ENCODE peak calls at places on chromosome 19, in seven cellular contexts. W is left lung, T is cardiac muscle cell, Y is endodermal cell, H is GM23338, D is endothelial cell, A is heart left ventricle. O is an unnamed sample.

GRCh38 chr19:46984077-46985010 is 35.3 kb upstream of the NPAS1 start:
- DNase-seq in W (no peak), T (peak), Y (no peak), H (no peak), D (no peak), A (peak), O (no peak)

GRCh38 chr19:54179921-54180452 is 7.0 kb upstream of the TMC4 start:
- DNase-seq in W (peak), T (peak), Y (peak), H (peak), D (peak), A (no peak), O (no peak)

GRCh38 chr19:23304238-23304637 is 54.0 kb upstream of the ZNF724 start:
- DNase-seq in W (no peak), T (no peak), Y (no peak), H (no peak), D (no peak), A (no peak), O (no peak)

GRCh38 chr19:18500820-18501219 is 21.1 kb downstream of the ELL start:
- DNase-seq in W (no peak), T (no peak), Y (no peak), H (no peak), D (no peak), A (peak), O (no peak)

GRCh38 chr19:54427586-54427985 is 12.3 kb downstream of the TTYH1 start:
- DNase-seq in W (no peak), T (no peak), Y (no peak), H (no peak), D (no peak), A (no peak), O (no peak)

GRCh38 chr19:27774827-27775226 is 1438.1 kb downstream of the UQCRFS1 start:
- DNase-seq in W (no peak), T (no peak), Y (peak), H (peak), D (no peak), A (no peak), O (no peak)

GRCh38 chr19:15318241-15318691 is 14.1 kb downstream of the BRD4 start:
- DNase-seq in W (no peak), T (no peak), Y (no peak), H (no peak), D (no peak), A (no peak), O (no peak)

GRCh38 chr19:54211214-54211613 is 10.6 kb downstream of the RPS9 start:
- DNase-seq in W (no peak), T (no peak), Y (no peak), H (no peak), D (no peak), A (no peak), O (no peak)

GRCh38 chr19:40357655-40358054 is 9.2 kb downstream of the PLD3 start:
- DNase-seq in W (no peak), T (no peak), Y (no peak), H (no peak), D (no peak), A (no peak), O (no peak)

GRCh38 chr19:932647-933552 is 7.1 kb downstream of the ARID3A start:
- DNase-seq in W (peak), T (peak), Y (peak), H (peak), D (peak), A (peak), O (no peak)

GRCh38 chr19:531753-532571 is at the start of gene CDC34:
- DNase-seq in W (no peak), T (no peak), Y (peak), H (no peak), D (no peak), A (no peak), O (no peak)

GRCh38 chr19:55289117-55289796 is 5.5 kb downstream of the BRSK1 start:
- DNase-seq in W (no peak), T (peak), Y (no peak), H (no peak), D (no peak), A (no peak), O (no peak)

GRCh38 chr19:54955356-54955755 is 8.0 kb upstream of the NLRP7 start:
- DNase-seq in W (no peak), T (no peak), Y (no peak), H (no peak), D (no peak), A (no peak), O (no peak)

GRCh38 chr19:13053761-13054604 is 48.7 kb downstream of the LYL1 start:
- DNase-seq in W (peak), T (peak), Y (peak), H (peak), D (peak), A (peak), O (no peak)

GRCh38 chr19:53942001-53942786 is 20.5 kb upstream of the CACNG8 start:
- DNase-seq in W (no peak), T (no peak), Y (peak), H (peak), D (peak), A (no peak), O (no peak)

GRCh38 chr19:7578127-7578526 is 17.5 kb upstream of the CAMSAP3 start:
- DNase-seq in W (no peak), T (no peak), Y (no peak), H (peak), D (no peak), A (no peak), O (no peak)
- TF ChIP-seq CTCF in W (no peak), T (no peak), Y (no peak), H (no peak), D (no peak), A (no peak), O (no peak)

DNA sequence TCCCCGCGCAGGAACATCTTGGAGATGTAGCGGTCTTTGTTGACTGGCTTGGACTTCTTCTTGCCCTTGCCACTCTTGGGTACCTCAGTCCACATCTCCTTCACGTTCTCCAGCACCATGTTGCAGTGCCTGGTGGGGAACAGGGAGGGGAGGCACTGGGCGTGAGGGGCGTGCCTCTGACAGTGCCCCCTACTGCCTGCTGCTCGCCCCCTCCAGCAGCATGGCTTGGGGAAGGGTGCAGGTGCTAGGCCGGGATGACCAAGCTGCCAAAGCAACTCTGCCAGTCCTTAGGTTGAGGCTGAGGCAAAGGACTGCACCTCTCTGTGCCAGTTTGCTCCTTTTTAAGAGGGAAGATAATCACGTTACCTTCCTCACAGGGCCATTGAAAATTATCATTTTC is 4.2 kb downstream of the SNRPD2 start:
- DNase-seq in W (no peak), T (no peak), Y (no peak), H (no peak), D (no peak), A (no peak), O (no peak)
- TF ChIP-seq CTCF in W (no peak), T (no peak), Y (no peak), H (peak), D (no peak), A (no peak), O (no peak)

DNA sequence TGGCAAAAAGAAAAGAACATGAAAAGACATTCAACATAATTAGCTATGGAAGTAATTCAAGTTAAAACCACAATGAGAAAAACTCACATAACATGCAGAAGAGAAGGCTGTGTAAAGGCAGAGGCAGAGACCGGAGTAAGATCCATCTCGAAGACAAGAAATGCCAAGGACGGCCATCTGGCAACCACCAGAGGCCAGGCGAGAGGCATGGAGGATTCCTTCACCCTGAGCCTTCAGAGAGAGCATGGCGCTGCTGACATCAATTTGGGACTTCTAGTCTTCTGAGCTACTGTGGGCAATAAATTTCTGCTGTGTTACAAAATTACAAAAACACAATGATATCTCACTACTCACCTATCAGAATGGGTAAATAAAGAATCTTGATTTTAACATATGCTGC is 381.0 kb downstream of the TSHZ3 start:
- DNase-seq in W (no peak), T (no peak), Y (peak), H (peak), D (no peak), A (no peak), O (no peak)
- TF ChIP-seq CTCF in W (no peak), T (no peak), Y (peak), H (peak), D (no peak), A (no peak), O (no peak)

DNA sequence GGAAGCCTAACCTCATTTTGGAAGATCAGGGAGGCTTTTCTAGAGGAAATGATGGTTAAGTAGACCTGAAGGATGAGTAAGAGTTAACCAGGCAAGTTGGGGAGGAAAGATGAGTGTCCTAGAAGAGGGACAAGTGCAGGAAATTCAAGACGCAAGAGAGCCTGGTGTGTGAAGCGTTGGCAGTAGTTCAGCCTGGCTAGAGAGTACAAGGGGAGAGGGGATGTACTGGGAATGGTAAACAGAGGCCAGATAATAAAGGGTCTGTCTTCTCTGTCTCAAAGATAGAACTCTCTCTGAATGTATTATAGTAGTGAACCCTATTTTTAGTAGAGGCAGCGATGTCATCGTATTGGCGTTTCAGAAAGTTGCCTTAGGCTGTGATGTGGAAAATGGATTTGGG is 9.7 kb downstream of the DPY19L3 start:
- DNase-seq in W (no peak), T (no peak), Y (no peak), H (no peak), D (no peak), A (no peak), O (no peak)
- TF ChIP-seq CTCF in W (no peak), T (no peak), Y (no peak), H (no peak), D (no peak), A (no peak), O (no peak)

GRCh38 chr19:6732803-6733337 is 4.5 kb downstream of the GPR108 start:
- DNase-seq in W (peak), T (no peak), Y (no peak), H (no peak), D (no peak), A (no peak), O (no peak)

GRCh38 chr19:6731822-6732221 is 5.6 kb downstream of the GPR108 start:
- DNase-seq in W (peak), T (no peak), Y (no peak), H (no peak), D (no peak), A (no peak), O (no peak)

GRCh38 chr19:6730153-6730804 is 7.1 kb downstream of the GPR108 start:
- DNase-seq in W (peak), T (no peak), Y (peak), H (peak), D (no peak), A (no peak), O (no peak)

GRCh38 chr19:6729573-6730152 is 7.7 kb downstream of the GPR108 start:
- DNase-seq in W (peak), T (no peak), Y (no peak), H (no peak), D (no peak), A (no peak), O (no peak)

DNA sequence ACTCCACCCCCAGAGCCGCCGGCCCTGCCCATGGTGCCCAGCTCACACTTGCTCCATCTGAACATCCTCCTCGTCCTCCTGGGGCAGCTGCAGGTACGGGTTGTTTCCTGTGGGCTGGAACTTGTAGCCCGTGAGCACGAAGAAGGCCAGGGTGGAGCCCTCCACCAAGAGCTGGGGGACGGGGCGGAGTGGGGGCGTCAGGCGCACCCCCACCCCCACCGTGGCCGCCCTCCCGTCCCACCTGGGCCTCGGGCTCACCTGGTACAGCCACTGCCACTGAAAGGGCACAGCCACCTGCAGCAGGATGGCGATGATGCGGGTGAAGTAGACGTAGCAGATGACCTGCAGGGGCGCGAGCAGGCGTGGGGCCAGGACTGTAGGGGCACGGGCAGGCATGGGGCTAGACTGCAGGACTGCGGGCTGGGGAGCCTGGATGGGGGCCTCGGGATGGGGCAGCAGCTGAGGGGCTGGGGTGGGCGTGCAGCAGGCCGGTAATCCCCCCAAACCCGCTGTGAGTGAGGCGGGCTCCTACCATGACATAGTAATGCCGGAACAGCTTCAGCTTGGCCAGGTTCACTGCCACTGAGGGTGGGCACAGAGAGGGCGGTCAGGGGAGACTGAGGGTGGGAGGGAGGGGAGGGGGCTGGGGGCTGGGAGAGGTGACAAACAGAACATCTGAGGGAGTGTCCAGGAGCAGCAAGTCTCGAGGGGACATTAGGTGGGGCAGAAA is 6.3 kb downstream of the GPR108 start:
- DNase-seq in W (peak), T (no peak), Y (no peak), H (no peak), D (no peak), A (no peak), O (no peak)
- TF ChIP-seq CTCF in W (no peak), T (no peak), Y (no peak), H (no peak), D (no peak), A (no peak), O (no peak)

DNA sequence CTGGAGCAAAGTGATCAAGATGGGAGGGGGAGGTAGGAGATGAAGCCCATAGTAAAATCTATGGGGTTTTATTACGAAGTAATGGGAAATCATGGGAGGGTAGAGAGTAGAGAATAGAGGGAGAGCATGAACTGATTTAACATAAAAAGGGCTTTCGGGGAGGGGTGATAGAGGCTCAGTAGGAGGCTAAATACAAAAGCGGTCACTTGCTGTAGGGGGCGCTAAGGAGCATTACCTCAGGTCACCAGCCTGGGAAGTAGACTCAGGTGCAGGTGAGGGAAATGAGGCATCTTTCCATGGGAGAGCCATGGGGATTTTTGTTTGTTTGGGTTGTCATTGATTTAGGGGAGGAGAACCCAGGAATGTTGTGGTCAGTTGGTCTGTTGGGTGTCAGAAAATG is 14.1 kb downstream of the KRTDAP start:
- DNase-seq in W (no peak), T (no peak), Y (peak), H (peak), D (no peak), A (no peak), O (no peak)
- TF ChIP-seq CTCF in W (no peak), T (peak), Y (peak), H (peak), D (no peak), A (no peak), O (no peak)

GRCh38 chr19:3250675-3251074 is 26.2 kb downstream of the CELF5 start:
- DNase-seq in W (no peak), T (peak), Y (peak), H (peak), D (no peak), A (no peak), O (no peak)
- TF ChIP-seq CTCF in W (peak), T (peak), Y (peak), H (peak), D (peak), A (peak), O (no peak)

GRCh38 chr19:35545855-35546381 is 492 bp downstream of the TMEM147 start:
- DNase-seq in W (no peak), T (peak), Y (no peak), H (peak), D (peak), A (peak), O (no peak)

GRCh38 chr19:35546532-35546931 is 1.1 kb downstream of the TMEM147 start:
- DNase-seq in W (no peak), T (no peak), Y (no peak), H (no peak), D (no peak), A (no peak), O (no peak)

GRCh38 chr19:35549879-35550523 is 4.6 kb downstream of the TMEM147 start:
- DNase-seq in W (no peak), T (no peak), Y (no peak), H (no peak), D (no peak), A (peak), O (no peak)

GRCh38 chr19:35551091-35551810 is 5.8 kb downstream of the TMEM147 start:
- DNase-seq in W (peak), T (no peak), Y (no peak), H (no peak), D (no peak), A (no peak), O (no peak)

GRCh38 chr19:35549174-35549788 is 3.9 kb downstream of the TMEM147 start:
- DNase-seq in W (no peak), T (peak), Y (peak), H (peak), D (peak), A (no peak), O (peak)
- TF ChIP-seq CTCF in W (peak), T (peak), Y (peak), H (peak), D (peak), A (peak), O (no peak)

O was measured in activated B cell treated with CpG ODN at 0.5 μM for 24 hours.